ENCODE peak calls at places on chromosomes 7 and 10, in seven cellular contexts. X, Q, M, U, J, F and I are unnamed samples.

GRCh38 chr10:125056161-125057132 is 103.9 kb downstream of the CTBP2 start:
- DNase-seq in F (peak; percentile 8), U (no peak), X (no peak), J (no peak), Q (no peak), M (no peak), I (no peak)

GRCh38 chr10:34232481-34232880 is 582.6 kb downstream of the PARD3 start:
- DNase-seq in F (no peak), J (no peak), X (no peak), M (no peak), Q (no peak), U (no peak), I (no peak)

GRCh38 chr7:1814089-1814811 is 144.2 kb downstream of the ELFN1 start:
- DNase-seq in X (no peak), M (no peak), U (no peak), Q (no peak), F (no peak), J (no peak), I (no peak)

GRCh38 chr7:80087051-80087767 is 47.4 kb upstream of the GNAI1 start:
- DNase-seq in Q (no peak), J (no peak), U (no peak), X (no peak), F (no peak), M (no peak), I (no peak)

GRCh38 chr7:51611937-51612336 is 295.3 kb upstream of the COBL start:
- DNase-seq in M (no peak), X (no peak), Q (no peak), F (no peak), J (no peak), U (no peak), I (no peak)

GRCh38 chr7:3238525-3239210 is 62.4 kb upstream of the SDK1 start:
- DNase-seq in M (no peak), F (no peak), Q (no peak), X (no peak), U (no peak), J (no peak), I (no peak)

GRCh38 chr7:151814400-151814914 is 62.5 kb downstream of the PRKAG2 start:
- DNase-seq in J (no peak), X (no peak), F (no peak), Q (no peak), U (no peak), M (no peak), I (peak; percentile 78)

GRCh38 chr7:1562611-1563051 is 6.6 kb upstream of the TMEM184A start:
- DNase-seq in U (no peak), J (no peak), Q (no peak), M (no peak), F (no peak), X (no peak), I (no peak)

GRCh38 chr7:108093341-108093740 is 36.8 kb downstream of the LAMB4 start:
- DNase-seq in M (no peak), Q (no peak), U (no peak), X (no peak), J (no peak), F (no peak), I (no peak)

GRCh38 chr10:126216221-126216701 is 172.0 kb downstream of the ADAM12 start:
- DNase-seq in M (no peak), F (no peak), X (no peak), U (no peak), J (no peak), Q (no peak), I (no peak)

GRCh38 chr10:94016727-94017714 is 23.3 kb downstream of the PLCE1 start:
- DNase-seq in F (no peak), Q (no peak), U (no peak), X (no peak), J (no peak), M (no peak), I (no peak)

GRCh38 chr7:68706291-68706690 is 892.0 kb upstream of the AUTS2 start:
- DNase-seq in F (no peak), X (no peak), Q (peak; percentile 98), M (no peak), U (no peak), J (no peak), I (no peak)

GRCh38 chr7:12609556-12609955 is 39.0 kb downstream of the SCIN start:
- DNase-seq in M (no peak), Q (no peak), U (no peak), J (no peak), X (no peak), F (no peak), I (no peak)

GRCh38 chr10:1526427-1527055 is 210.8 kb downstream of the ADARB2 start:
- DNase-seq in M (no peak), Q (no peak), X (no peak), U (no peak), J (no peak), F (peak; percentile 28), I (no peak)

GRCh38 chr10:68781613-68782574 is 45.4 kb upstream of the STOX1 start:
- DNase-seq in J (no peak), X (no peak), Q (no peak), M (no peak), F (no peak), U (no peak), I (no peak)

GRCh38 chr7:29807179-29807841 is 1.0 kb downstream of the WIPF3 start:
- DNase-seq in M (no peak), U (no peak), F (no peak), X (no peak), J (no peak), Q (peak; percentile 47), I (no peak)

GRCh38 chr10:77590344-77591237 is 47.0 kb downstream of the KCNMA1 start:
- DNase-seq in X (no peak), Q (no peak), M (no peak), F (no peak), J (no peak), U (no peak), I (no peak)

GRCh38 chr7:30799206-30799975 is 28.2 kb downstream of the MINDY4 start:
- DNase-seq in M (no peak), F (no peak), Q (no peak), U (no peak), J (no peak), X (no peak), I (no peak)

GRCh38 chr7:123494193-123494796 is 40.1 kb downstream of the IQUB start:
- DNase-seq in J (no peak), Q (peak; percentile 40), X (peak; percentile 12), U (peak; percentile 5), F (peak; percentile 52), M (no peak), I (no peak)

GRCh38 chr10:104614245-104614831 is 26.8 kb upstream of the SORCS3 start:
- DNase-seq in U (no peak), J (peak; percentile 49), M (peak; percentile 57), X (peak; percentile 5), F (peak; percentile 57), Q (peak; percentile 38), I (no peak)